ENCODE peak calls at places on chromosome 12, in eight cellular contexts. U, M, Y, B, I, F, Q and Z are unnamed samples. For H3K36me3, the result is how much of the 10 kb centered on the place peaks cover.

GRCh38 chr12:117208811-117209455 is 18.7 kb upstream of the FBXO21 start:
- DNase-seq in I (no peak), Q (no peak), B (no peak), M (no peak), U (no peak), F (no peak), Y (no peak), Z (no peak)

GRCh38 chr12:47024463-47024862 is 55.0 kb upstream of the PCED1B start:
- DNase-seq in U (no peak), Q (no peak), M (peak), I (no peak), F (no peak), B (peak), Y (no peak), Z (no peak)

GRCh38 chr12:10235761-10236631 is 23.3 kb downstream of the GABARAPL1 start:
- DNase-seq in F (no peak), I (no peak), M (peak), B (no peak), Q (no peak), U (no peak), Y (peak), Z (no peak)

GRCh38 chr12:40152783-40153383 is 47.0 kb upstream of the SLC2A13 start:
- DNase-seq in Q (peak), B (peak), I (peak), U (no peak), M (peak), Y (peak), F (peak), Z (no peak)

GRCh38 chr12:117309276-117309885 is 52.0 kb downstream of the NOS1 start:
- DNase-seq in U (no peak), M (no peak), Y (no peak), F (no peak), Q (no peak), I (no peak), B (no peak), Z (no peak)

GRCh38 chr12:125187148-125187733 is 122.0 kb downstream of the AACS start:
- DNase-seq in B (no peak), F (peak), I (no peak), Y (no peak), Q (peak), U (no peak), M (no peak), Z (no peak)

GRCh38 chr12:101599771-101600486 is 5.2 kb downstream of the MYBPC1 start:
- DNase-seq in F (no peak), I (no peak), M (no peak), B (no peak), Y (no peak), U (no peak), Q (no peak), Z (no peak)

GRCh38 chr12:70640901-70641300 is 3.7 kb upstream of the PTPRB start:
- DNase-seq in U (no peak), Q (no peak), Y (no peak), I (no peak), B (no peak), F (no peak), M (no peak), Z (no peak)

GRCh38 chr12:123269395-123269892 is 2.2 kb downstream of the CDK2AP1 start:
- DNase-seq in F (peak), M (peak), U (peak), Q (peak), Y (peak), I (peak), B (peak), Z (no peak)

GRCh38 chr12:97960741-97961608 is 498.4 kb downstream of the RMST start:
- DNase-seq in F (no peak), Q (no peak), M (no peak), Y (peak), I (peak), U (no peak), B (no peak), Z (no peak)

GRCh38 chr12:57632898-57633825 is at the start of gene B4GALNT1:
- DNase-seq in Q (peak), F (peak), I (peak), Y (peak), M (peak), B (no peak), U (peak), Z (no peak)

GRCh38 chr12:113359133-113359938 is 949 bp downstream of the PLBD2 start:
- DNase-seq in Y (no peak), M (peak), F (peak), U (peak), Q (peak), I (peak), B (no peak), Z (no peak)

GRCh38 chr12:32198555-32198954 is 91.9 kb downstream of the BICD1 start:
- DNase-seq in M (no peak), B (peak), I (no peak), F (no peak), Q (no peak), Y (no peak), U (no peak), Z (peak)

GRCh38 chr12:66127695-66128094 is 2.9 kb downstream of the LLPH start:
- DNase-seq in U (no peak), M (no peak), I (peak), Q (no peak), B (peak), Y (no peak), F (no peak), Z (no peak)

GRCh38 chr12:109580272-109580671 is 6.7 kb downstream of the MVK start:
- DNase-seq in U (no peak), F (no peak), M (no peak), B (no peak), Y (no peak), Q (no peak), I (no peak), Z (no peak)

GRCh38 chr12:109580684-109581333 is 7.2 kb downstream of the MVK start:
- DNase-seq in B (no peak), Q (no peak), U (no peak), M (no peak), I (no peak), F (no peak), Y (no peak), Z (no peak)

GRCh38 chr12:109582636-109583035 is 9.0 kb downstream of the MVK start:
- DNase-seq in I (no peak), M (no peak), F (peak), B (no peak), U (no peak), Q (no peak), Y (no peak), Z (no peak)

GRCh38 chr12:109581856-109582255 is 8.3 kb downstream of the MVK start:
- DNase-seq in F (no peak), Q (no peak), I (no peak), U (no peak), M (no peak), B (peak), Y (no peak), Z (peak)

GRCh38 chr12:109581334-109581691 is 7.7 kb downstream of the MVK start:
- DNase-seq in U (no peak), F (no peak), Y (no peak), Q (no peak), B (no peak), I (no peak), M (no peak), Z (no peak)
- TF ChIP-seq CTCF in U (no peak), F (no peak), Y (no peak), Q (no peak), B (no peak), I (no peak), M (no peak), Z (no peak)

GRCh38 chr12:49655595-49656236 is 32.4 kb downstream of the PRPF40B start:
- DNase-seq in U (no peak), I (no peak), M (no peak), B (no peak), Q (no peak), Y (no peak), F (no peak), Z (no peak)
- H3K36me3 ChIP-seq in U (under half), I (under half), M (under half), B (half or more), Q (under half), Y (half or more), F (under half), Z (under half)

DNA sequence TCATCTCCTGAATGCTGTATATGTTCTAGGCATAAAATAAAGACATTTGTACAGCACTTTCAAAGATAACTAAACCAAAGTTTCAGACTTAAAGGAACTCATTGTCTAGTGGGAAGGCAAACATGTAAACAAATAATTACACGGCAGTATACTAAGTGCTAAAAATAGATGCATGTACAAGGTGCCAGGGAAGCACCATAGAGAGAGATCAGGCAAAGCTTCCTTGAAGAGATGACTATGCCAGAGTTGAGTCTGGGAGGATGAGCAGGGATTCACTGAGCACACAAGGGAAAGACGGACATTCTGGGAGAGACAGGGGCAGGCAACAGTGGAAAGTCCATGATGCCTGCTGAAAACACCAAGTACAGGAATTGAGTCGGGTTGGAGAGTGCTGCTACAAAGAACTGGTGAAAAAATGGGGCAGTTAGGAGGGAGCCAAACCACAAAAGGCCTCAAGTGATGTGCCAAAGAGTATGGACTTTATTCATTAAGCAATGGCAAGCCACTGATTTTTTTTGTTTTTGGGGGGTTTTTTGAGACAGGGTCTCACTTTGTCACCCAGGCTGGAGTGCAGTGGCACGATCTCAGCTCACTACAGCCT is 26.8 kb downstream of the ANKS1B start:
- DNase-seq in B (no peak), F (no peak), M (no peak), Q (no peak), Y (no peak), I (no peak), U (no peak), Z (no peak)
- H3K4me3 ChIP-seq in B (no peak), F (no peak), M (no peak), Q (no peak), Y (no peak), I (no peak), U (no peak), Z (no peak)

GRCh38 chr12:41681898-41682297 is 462.8 kb downstream of the GXYLT1 start:
- DNase-seq in I (no peak), M (no peak), B (no peak), Q (no peak), Y (peak), F (no peak), U (no peak), Z (no peak)
- TF ChIP-seq CTCF in I (no peak), M (no peak), B (no peak), Q (no peak), Y (peak), F (no peak), U (no peak), Z (no peak)

GRCh38 chr12:62540354-62540753 is 73.7 kb downstream of the MON2 start:
- DNase-seq in M (no peak), I (no peak), Q (no peak), B (no peak), U (no peak), Y (no peak), F (no peak), Z (no peak)
- H3K36me3 ChIP-seq in M (under half), I (under half), Q (under half), B (under half), U (under half), Y (half or more), F (under half), Z (under half)